ENCODE peak calls at places on chromosomes 5 and 9, in six cellular contexts. One of them, this sample, is unnamed.

GRCh38 chr5:41252036-41252435 is 38.7 kb upstream of the C6 start:
- DNase-seq in MM.1S: no peak
- DNase-seq in PC-9: no peak
- DNase-seq in SK-N-SH: no peak
- DNase-seq in PC-3: peak; percentile 25
- DNase-seq in GM23338: no peak
- DNase-seq in this sample: no peak

GRCh38 chr9:123796618-123797484 is 133.1 kb downstream of the DENND1A start:
- DNase-seq in MM.1S: no peak
- DNase-seq in PC-9: no peak
- DNase-seq in SK-N-SH: no peak
- DNase-seq in PC-3: no peak
- DNase-seq in GM23338: no peak
- DNase-seq in this sample: no peak

GRCh38 chr5:127088226-127088625 is 14.9 kb upstream of the C5orf63 start:
- DNase-seq in MM.1S: no peak
- DNase-seq in PC-9: peak; percentile 17
- DNase-seq in SK-N-SH: no peak
- DNase-seq in PC-3: peak; percentile 71
- DNase-seq in GM23338: no peak
- DNase-seq in this sample: no peak

GRCh38 chr9:96605328-96605727 is 14.3 kb downstream of the CDC14B start:
- DNase-seq in MM.1S: no peak
- DNase-seq in PC-9: no peak
- DNase-seq in SK-N-SH: no peak
- DNase-seq in PC-3: no peak
- DNase-seq in GM23338: peak; percentile 29
- DNase-seq in this sample: no peak

GRCh38 chr9:99809586-99810357 is 11.9 kb upstream of the NR4A3 start:
- DNase-seq in MM.1S: no peak
- DNase-seq in PC-9: no peak
- DNase-seq in SK-N-SH: no peak
- DNase-seq in PC-3: peak; percentile 6
- DNase-seq in GM23338: peak; percentile 42
- DNase-seq in this sample: no peak

GRCh38 chr9:130825051-130825651 is 9.9 kb upstream of the ABL1 start:
- DNase-seq in MM.1S: no peak
- DNase-seq in PC-9: peak; percentile 29
- DNase-seq in SK-N-SH: peak; percentile 42
- DNase-seq in PC-3: peak; percentile 23
- DNase-seq in GM23338: peak; percentile 86
- DNase-seq in this sample: peak; percentile 84

GRCh38 chr5:1999794-2000193 is 117.1 kb upstream of the IRX4 start:
- DNase-seq in MM.1S: no peak
- DNase-seq in PC-9: no peak
- DNase-seq in SK-N-SH: no peak
- DNase-seq in PC-3: no peak
- DNase-seq in GM23338: no peak
- DNase-seq in this sample: no peak

GRCh38 chr5:2721739-2722138 is 29.7 kb downstream of the IRX2 start:
- DNase-seq in MM.1S: no peak
- DNase-seq in PC-9: no peak
- DNase-seq in SK-N-SH: no peak
- DNase-seq in PC-3: no peak
- DNase-seq in GM23338: no peak
- DNase-seq in this sample: no peak

GRCh38 chr5:12883395-12883794 is 979.1 kb upstream of the CTNND2 start:
- DNase-seq in MM.1S: no peak
- DNase-seq in PC-9: no peak
- DNase-seq in SK-N-SH: no peak
- DNase-seq in PC-3: no peak
- DNase-seq in GM23338: peak; percentile 67
- DNase-seq in this sample: peak; percentile 51

GRCh38 chr9:110189001-110189400 is 19.0 kb downstream of the C9orf152 start:
- DNase-seq in MM.1S: no peak
- DNase-seq in PC-9: no peak
- DNase-seq in SK-N-SH: no peak
- DNase-seq in PC-3: no peak
- DNase-seq in GM23338: no peak
- DNase-seq in this sample: no peak

GRCh38 chr5:41065691-41066335 is 5.3 kb downstream of the MROH2B start:
- DNase-seq in MM.1S: no peak
- DNase-seq in PC-9: no peak
- DNase-seq in SK-N-SH: no peak
- DNase-seq in PC-3: no peak
- DNase-seq in GM23338: no peak
- DNase-seq in this sample: no peak

GRCh38 chr9:36928670-36929349 is 105.3 kb downstream of the PAX5 start:
- DNase-seq in MM.1S: no peak
- DNase-seq in PC-9: no peak
- DNase-seq in SK-N-SH: no peak
- DNase-seq in PC-3: peak; percentile 65
- DNase-seq in GM23338: no peak
- DNase-seq in this sample: no peak

GRCh38 chr5:144028644-144029043 is 141.8 kb downstream of the YIPF5 start:
- DNase-seq in MM.1S: no peak
- DNase-seq in PC-9: no peak
- DNase-seq in SK-N-SH: no peak
- DNase-seq in PC-3: peak; percentile 8
- DNase-seq in GM23338: no peak
- DNase-seq in this sample: no peak

GRCh38 chr5:135031813-135032612 is 2.0 kb downstream of the PITX1 start:
- DNase-seq in MM.1S: peak; percentile 21
- DNase-seq in PC-9: no peak
- DNase-seq in SK-N-SH: no peak
- DNase-seq in PC-3: peak; percentile 2
- DNase-seq in GM23338: no peak
- DNase-seq in this sample: peak; percentile 51

GRCh38 chr5:31193591-31194457 is at the start of gene CDH6:
- DNase-seq in MM.1S: no peak
- DNase-seq in PC-9: no peak
- DNase-seq in SK-N-SH: peak; percentile 75
- DNase-seq in PC-3: peak; percentile 33
- DNase-seq in GM23338: peak; percentile 93
- DNase-seq in this sample: peak; percentile 94

GRCh38 chr9:113446323-113446740 is 17.2 kb upstream of the RGS3 start:
- DNase-seq in MM.1S: peak; percentile 31
- DNase-seq in PC-9: no peak
- DNase-seq in SK-N-SH: peak; percentile 72
- DNase-seq in PC-3: peak; percentile 67
- DNase-seq in GM23338: peak; percentile 79
- DNase-seq in this sample: peak; percentile 50

GRCh38 chr9:37938121-37938906 is 34.4 kb upstream of the SLC25A51 start:
- DNase-seq in MM.1S: no peak
- DNase-seq in PC-9: peak; percentile 31
- DNase-seq in SK-N-SH: peak; percentile 79
- DNase-seq in PC-3: peak; percentile 80
- DNase-seq in GM23338: no peak
- DNase-seq in this sample: peak; percentile 37

GRCh38 chr9:121518634-121519033 is 19.0 kb upstream of the GGTA1 start:
- DNase-seq in MM.1S: no peak
- DNase-seq in PC-9: no peak
- DNase-seq in SK-N-SH: no peak
- DNase-seq in PC-3: no peak
- DNase-seq in GM23338: no peak
- DNase-seq in this sample: no peak

GRCh38 chr5:52751137-52751536 is 36.6 kb upstream of the ITGA1 start:
- DNase-seq in MM.1S: no peak
- DNase-seq in PC-9: no peak
- DNase-seq in SK-N-SH: no peak
- DNase-seq in PC-3: peak; percentile 39
- DNase-seq in GM23338: no peak
- DNase-seq in this sample: no peak

GRCh38 chr9:77595426-77596051 is 52.6 kb downstream of the GNA14 start:
- DNase-seq in MM.1S: no peak
- DNase-seq in PC-9: no peak
- DNase-seq in SK-N-SH: peak; percentile 73
- DNase-seq in PC-3: no peak
- DNase-seq in GM23338: no peak
- DNase-seq in this sample: no peak

GRCh38 chr9:129464972-129465833 is 155.7 kb downstream of the C9orf50 start:
- DNase-seq in MM.1S: no peak
- DNase-seq in PC-9: no peak
- DNase-seq in SK-N-SH: no peak
- DNase-seq in PC-3: no peak
- DNase-seq in GM23338: no peak
- DNase-seq in this sample: no peak

GRCh38 chr5:1526151-1526631 is 2.4 kb upstream of the LPCAT1 start:
- DNase-seq in MM.1S: no peak
- DNase-seq in PC-9: no peak
- DNase-seq in SK-N-SH: no peak
- DNase-seq in PC-3: no peak
- DNase-seq in GM23338: no peak
- DNase-seq in this sample: no peak

GRCh38 chr9:107397076-107398049 is 92.2 kb downstream of the KLF4 start:
- DNase-seq in MM.1S: peak; percentile 91
- DNase-seq in PC-9: no peak
- DNase-seq in SK-N-SH: no peak
- DNase-seq in PC-3: peak; percentile 64
- DNase-seq in GM23338: no peak
- DNase-seq in this sample: no peak

GRCh38 chr9:91164724-91165520 is 196.8 kb downstream of the AUH start:
- DNase-seq in MM.1S: peak; percentile 95
- DNase-seq in PC-9: peak; percentile 91
- DNase-seq in SK-N-SH: no peak
- DNase-seq in PC-3: peak; percentile 89
- DNase-seq in GM23338: no peak
- DNase-seq in this sample: no peak

GRCh38 chr5:35789732-35790461 is 66.8 kb upstream of the IL7R start:
- DNase-seq in MM.1S: no peak
- DNase-seq in PC-9: no peak
- DNase-seq in SK-N-SH: no peak
- DNase-seq in PC-3: no peak
- DNase-seq in GM23338: no peak
- DNase-seq in this sample: no peak

DNA sequence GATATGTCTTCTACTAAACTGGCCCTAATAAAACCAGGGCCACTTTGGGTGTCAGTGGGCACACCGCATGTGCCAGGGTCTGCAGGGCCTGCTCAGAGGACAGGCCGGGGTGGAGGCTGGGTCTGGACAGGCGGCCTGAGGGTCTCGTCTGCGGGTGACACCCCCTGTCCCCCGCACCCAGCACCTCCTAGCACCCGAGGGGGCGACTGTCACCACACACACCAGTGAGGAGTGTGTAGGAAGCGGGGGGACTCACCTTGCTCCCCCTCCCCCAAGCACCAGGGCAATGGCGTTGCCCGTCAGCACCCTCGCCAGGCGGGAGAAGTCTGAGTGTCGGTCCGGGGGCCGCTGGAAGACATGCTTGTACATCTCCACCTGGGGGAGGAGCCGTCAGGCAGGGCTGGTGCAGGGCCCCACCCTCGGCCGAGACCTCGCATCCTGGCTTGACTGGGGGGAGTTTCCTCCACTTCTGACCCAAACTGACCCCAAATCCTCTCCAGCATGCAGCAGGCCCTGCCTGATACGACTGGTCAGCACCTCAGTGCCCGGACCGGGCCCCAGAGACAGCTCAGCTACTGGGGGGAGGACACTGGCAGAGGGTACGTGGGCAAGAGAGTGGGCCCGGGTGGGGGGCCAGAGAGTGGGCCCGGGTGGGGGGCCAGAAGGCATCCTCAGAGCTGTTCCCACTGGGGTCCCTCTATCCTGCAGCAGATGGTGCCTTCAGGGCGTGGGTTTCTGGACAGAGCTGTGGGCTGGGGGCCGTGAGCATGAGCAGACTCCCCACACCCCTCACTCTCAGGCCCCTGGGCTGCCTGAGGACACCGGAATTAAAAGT is 18.9 kb upstream of the NSMF start:
- DNase-seq in MM.1S: no peak
- DNase-seq in PC-9: no peak
- DNase-seq in SK-N-SH: no peak
- DNase-seq in PC-3: no peak
- DNase-seq in GM23338: no peak
- DNase-seq in this sample: no peak
- H3K27ac ChIP-seq in MM.1S: no peak overlapping the region
- H3K27ac ChIP-seq in PC-9: no peak overlapping the region
- H3K27ac ChIP-seq in SK-N-SH: no peak overlapping the region
- H3K27ac ChIP-seq in PC-3: no peak overlapping the region
- H3K27ac ChIP-seq in GM23338: no peak overlapping the region
- H3K27ac ChIP-seq in this sample: no peak overlapping the region

GRCh38 chr5:9851458-9851857 is 221.3 kb upstream of the TAS2R1 start:
- DNase-seq in MM.1S: no peak
- DNase-seq in PC-9: peak; percentile 8
- DNase-seq in SK-N-SH: peak; percentile 31
- DNase-seq in PC-3: peak; percentile 92
- DNase-seq in GM23338: no peak
- DNase-seq in this sample: peak; percentile 22
- TF ChIP-seq CTCF in MM.1S: no peak
- TF ChIP-seq CTCF in PC-9: peak; percentile 39
- TF ChIP-seq CTCF in SK-N-SH: peak; percentile 49
- TF ChIP-seq CTCF in PC-3: peak; percentile 88
- TF ChIP-seq CTCF in GM23338: peak; percentile 24
- TF ChIP-seq CTCF in this sample: peak; percentile 22

GRCh38 chr5:132224721-132225120 is 2.9 kb downstream of the P4HA2 start:
- DNase-seq in MM.1S: no peak
- DNase-seq in PC-9: no peak
- DNase-seq in SK-N-SH: no peak
- DNase-seq in PC-3: no peak
- DNase-seq in GM23338: no peak
- DNase-seq in this sample: no peak

GRCh38 chr5:132220476-132220875 is 7.2 kb downstream of the P4HA2 start:
- DNase-seq in MM.1S: no peak
- DNase-seq in PC-9: no peak
- DNase-seq in SK-N-SH: no peak
- DNase-seq in PC-3: no peak
- DNase-seq in GM23338: no peak
- DNase-seq in this sample: no peak

GRCh38 chr5:132223861-132224260 is 3.8 kb downstream of the P4HA2 start:
- DNase-seq in MM.1S: no peak
- DNase-seq in PC-9: no peak
- DNase-seq in SK-N-SH: no peak
- DNase-seq in PC-3: no peak
- DNase-seq in GM23338: no peak
- DNase-seq in this sample: no peak

GRCh38 chr5:132221781-132222648 is 5.6 kb downstream of the P4HA2 start:
- DNase-seq in MM.1S: no peak
- DNase-seq in PC-9: no peak
- DNase-seq in SK-N-SH: no peak
- DNase-seq in PC-3: no peak
- DNase-seq in GM23338: no peak
- DNase-seq in this sample: no peak

DNA sequence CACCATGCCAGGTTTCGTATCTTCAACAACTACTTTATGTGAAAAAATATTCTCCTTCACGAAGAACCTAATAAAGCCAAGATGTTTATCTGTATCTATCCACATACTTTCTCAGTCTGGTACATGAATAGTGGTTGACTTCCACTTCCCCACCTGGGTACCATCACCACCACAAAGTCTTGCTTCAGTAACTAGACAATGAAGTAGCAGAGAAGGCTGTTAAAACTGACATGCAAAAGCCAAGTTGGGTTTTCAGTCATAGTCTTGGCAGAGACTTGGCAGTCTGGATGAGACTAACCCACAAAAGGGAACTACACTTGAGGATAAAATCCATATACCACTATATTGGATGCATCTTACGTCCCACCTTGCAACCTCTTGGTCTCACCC is 5.0 kb downstream of the P4HA2 start:
- DNase-seq in MM.1S: no peak
- DNase-seq in PC-9: no peak
- DNase-seq in SK-N-SH: no peak
- DNase-seq in PC-3: no peak
- DNase-seq in GM23338: no peak
- DNase-seq in this sample: no peak
- H3F3A ChIP-seq in MM.1S: no peaks in the 10 kb centered on the region
- H3F3A ChIP-seq in PC-9: no peaks in the 10 kb centered on the region
- H3F3A ChIP-seq in SK-N-SH: peaks cover 7% of the 10 kb centered on the region
- H3F3A ChIP-seq in PC-3: no peaks in the 10 kb centered on the region
- H3F3A ChIP-seq in GM23338: no peaks in the 10 kb centered on the region
- H3F3A ChIP-seq in this sample: no peaks in the 10 kb centered on the region

GRCh38 chr9:133502112-133502511 is 22.6 kb downstream of the MYMK start:
- DNase-seq in MM.1S: no peak
- DNase-seq in PC-9: no peak
- DNase-seq in SK-N-SH: no peak
- DNase-seq in PC-3: no peak
- DNase-seq in GM23338: no peak
- DNase-seq in this sample: no peak
- H3K27ac ChIP-seq in MM.1S: no peak overlapping the region
- H3K27ac ChIP-seq in PC-9: no peak overlapping the region
- H3K27ac ChIP-seq in SK-N-SH: no peak overlapping the region
- H3K27ac ChIP-seq in PC-3: no peak overlapping the region
- H3K27ac ChIP-seq in GM23338: no peak overlapping the region
- H3K27ac ChIP-seq in this sample: no peak overlapping the region

This sample was measured in neural progenitor cell.